ENCODE peak calls at places on chromosomes 4 and X, in six cellular contexts. F is H7, N is neuronal stem cell, P is astrocyte, T is right cardiac atrium, G is trophoblast cell. Y is an unnamed sample.

GRCh38 chrX:19889582-19890342 is 2.4 kb upstream of the SH3KBP1 start:
- DNase-seq in N (no peak), F (no peak), G (peak; percentile 92), P (peak; percentile 66), T (no peak), Y (no peak)

GRCh38 chrX:70001269-70001668 is 48.5 kb downstream of the AWAT2 start:
- DNase-seq in N (no peak), T (peak; percentile 45), G (no peak), P (no peak), F (no peak), Y (peak; percentile 38)

GRCh38 chrX:1103360-1103759 is 109.1 kb downstream of the CRLF2 start:
- DNase-seq in G (no peak), N (no peak), P (no peak), F (no peak), T (no peak), Y (no peak)

GRCh38 chr4:185710487-185710995 is 101.5 kb downstream of the SORBS2 start:
- DNase-seq in P (peak; percentile 69), F (no peak), N (no peak), G (no peak), T (no peak), Y (no peak)

GRCh38 chrX:112832481-112833095 is 8.0 kb downstream of the AMOT start:
- DNase-seq in G (peak; percentile 66), N (no peak), P (peak; percentile 30), F (no peak), T (no peak), Y (no peak)

GRCh38 chrX:121151293-121151692 is 103.9 kb downstream of the GLUD2 start:
- DNase-seq in T (no peak), N (no peak), P (no peak), G (no peak), F (no peak), Y (no peak)

GRCh38 chr4:110196871-110197420 is 1.5 kb downstream of the ELOVL6 start:
- DNase-seq in N (no peak), G (peak; percentile 32), P (peak; percentile 22), F (peak; percentile 79), T (peak; percentile 59), Y (peak; percentile 58)

GRCh38 chr4:156677136-156677535 is 294.5 kb downstream of the PDGFC start:
- DNase-seq in P (peak; percentile 51), T (no peak), F (peak; percentile 57), N (peak; percentile 38), G (peak; percentile 75), Y (no peak)

GRCh38 chrX:9785944-9786741 is at the start of gene SHROOM2:
- DNase-seq in T (no peak), F (peak; percentile 96), N (no peak), G (peak; percentile 20), P (no peak), Y (no peak)

GRCh38 chrX:153828308-153828707 is 2.0 kb downstream of the PDZD4 start:
- DNase-seq in P (no peak), G (no peak), T (no peak), N (no peak), F (peak; percentile 61), Y (no peak)

GRCh38 chrX:118521435-118521834 is 25.8 kb downstream of the DOCK11 start:
- DNase-seq in F (no peak), N (no peak), G (peak; percentile 63), T (no peak), P (peak; percentile 53), Y (no peak)

GRCh38 chrX:37420756-37421155 is 71.6 kb downstream of the PRRG1 start:
- DNase-seq in F (no peak), P (no peak), T (no peak), N (no peak), G (no peak), Y (no peak)

GRCh38 chr4:25076625-25077413 is 46.1 kb upstream of the LGI2 start:
- DNase-seq in N (no peak), P (no peak), F (no peak), G (no peak), T (no peak), Y (no peak)

GRCh38 chr4:139241784-139242151 is 38.3 kb downstream of the MGARP start:
- DNase-seq in G (no peak), P (no peak), T (no peak), F (no peak), N (no peak), Y (no peak)
- H3K27me3 ChIP-seq in G (no peaks in the 10 kb centered on the region), P (no peaks in the 10 kb centered on the region), T (no peaks in the 10 kb centered on the region), F (no peaks in the 10 kb centered on the region), N (no peaks in the 10 kb centered on the region), Y (no peaks in the 10 kb centered on the region)

DNA sequence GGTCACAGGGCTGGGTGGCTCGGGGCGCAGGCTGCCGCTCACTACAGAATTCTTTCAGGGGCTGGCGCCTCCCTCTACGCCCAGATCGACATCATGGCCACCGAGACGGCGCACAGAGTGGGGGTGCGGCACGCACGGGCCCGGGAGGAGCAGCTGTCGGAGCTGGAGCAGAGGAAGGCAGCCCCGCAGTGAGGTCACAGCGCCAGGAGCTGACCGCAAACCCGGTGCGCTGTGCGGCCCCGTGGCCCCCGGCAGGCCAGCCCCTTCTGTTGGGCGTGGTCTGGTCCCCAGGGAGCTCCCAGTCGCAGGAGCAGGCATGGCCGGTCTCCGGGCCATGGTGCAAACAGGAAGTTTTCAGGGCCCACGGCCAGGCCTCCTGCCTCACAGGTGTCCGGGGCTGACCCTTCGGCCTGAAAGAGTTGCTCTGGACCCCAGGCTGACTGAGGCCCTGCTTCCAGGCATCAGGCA is 31.6 kb downstream of the LRPAP1 start:
- DNase-seq in G (no peak), P (no peak), F (no peak), T (no peak), N (no peak), Y (no peak)
- H3K27me3 ChIP-seq in G (no peaks in the 10 kb centered on the region), P (no peaks in the 10 kb centered on the region), F (peaks cover 2% of the 10 kb centered on the region), T (no peaks in the 10 kb centered on the region), N (no peaks in the 10 kb centered on the region), Y (no peaks in the 10 kb centered on the region)

DNA sequence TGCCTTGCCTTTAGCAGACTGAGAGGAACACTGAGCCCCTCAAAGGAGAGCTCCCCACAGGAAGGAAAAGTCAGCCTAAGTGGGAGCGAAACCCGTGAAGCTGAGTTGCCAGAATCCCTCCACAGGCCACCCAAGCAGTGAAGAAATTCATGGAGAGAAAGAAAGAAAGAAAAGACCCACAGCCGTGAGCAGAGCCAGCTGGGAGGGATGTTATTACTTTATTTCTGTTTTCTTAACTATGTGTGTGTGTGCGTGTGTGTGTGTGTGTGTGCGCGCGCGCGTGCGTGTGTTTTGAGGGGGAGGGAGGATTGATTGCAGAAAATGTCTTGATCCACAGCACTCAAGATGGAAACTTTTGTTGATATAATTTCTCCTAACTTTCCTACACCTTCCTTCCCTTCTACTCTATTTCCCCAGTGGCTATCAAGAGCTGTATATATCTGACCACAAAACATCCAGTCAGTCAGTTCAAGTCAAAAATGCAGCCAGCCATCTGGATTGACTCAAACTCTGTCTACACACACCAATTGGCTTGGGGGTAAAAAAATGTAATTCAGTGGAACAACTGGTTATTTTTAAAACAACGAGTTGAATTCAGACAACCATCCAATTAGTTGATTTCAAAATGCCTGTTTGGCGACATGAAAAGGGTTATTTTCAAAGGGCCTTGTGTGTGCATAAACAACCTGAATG is 13.8 kb upstream of the GPC3 start:
- DNase-seq in P (no peak), G (no peak), F (no peak), N (no peak), T (peak; percentile 27), Y (peak; percentile 18)
- H3K27me3 ChIP-seq in P (no peaks in the 10 kb centered on the region), G (no peaks in the 10 kb centered on the region), F (no peaks in the 10 kb centered on the region), N (peaks cover 20% of the 10 kb centered on the region), T (no peaks in the 10 kb centered on the region), Y (no peaks in the 10 kb centered on the region)

DNA sequence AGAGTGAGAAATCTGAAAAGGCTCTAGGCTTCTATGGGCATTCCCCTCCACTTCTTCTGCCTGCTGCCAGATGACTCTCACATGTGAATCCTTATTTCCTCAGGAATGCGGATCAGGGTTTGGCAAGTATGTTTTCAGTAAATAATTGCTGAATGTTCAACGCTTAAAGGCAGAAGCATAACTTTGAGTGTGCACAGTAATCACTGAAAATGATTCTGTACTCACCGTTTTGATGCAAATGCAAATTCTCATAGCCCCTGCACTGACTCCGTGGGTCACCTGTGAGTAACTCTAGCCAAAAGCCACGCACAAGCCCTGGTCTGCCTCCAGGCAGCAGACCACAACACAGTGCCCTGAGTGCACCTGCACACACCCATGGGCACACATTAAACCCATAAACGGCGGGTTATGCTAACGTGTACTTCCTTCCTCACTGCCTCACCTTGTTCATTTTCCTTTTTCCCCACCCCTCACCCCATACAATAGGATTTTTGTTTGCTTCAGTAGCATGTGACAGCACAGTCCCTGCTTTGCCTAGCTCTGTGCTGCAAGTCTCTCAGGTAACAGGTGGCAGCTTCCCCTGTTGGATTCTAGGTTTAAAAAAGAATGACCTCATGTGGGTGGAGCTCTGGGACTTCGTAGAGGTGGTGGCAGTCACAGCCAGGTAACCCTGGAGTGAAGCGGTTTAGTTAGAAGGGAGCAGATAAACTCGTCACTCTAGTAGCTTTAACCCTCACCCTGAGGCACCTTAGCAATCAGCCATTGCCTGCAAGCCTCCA is at the start of gene ARHGEF38:
- DNase-seq in G (peak; percentile 37), P (peak; percentile 20), T (no peak), F (no peak), N (no peak), Y (no peak)
- H3K27me3 ChIP-seq in G (no peaks in the 10 kb centered on the region), P (no peaks in the 10 kb centered on the region), T (no peaks in the 10 kb centered on the region), F (peaks cover 83% of the 10 kb centered on the region), N (peaks cover 5% of the 10 kb centered on the region), Y (no peaks in the 10 kb centered on the region)

Y was measured in heart left ventricle.